ENCODE peak calls at places on chromosomes 5 and 9, in ten cellular contexts. U is CD4-positive, alpha-beta memory T cell; P is colonic mucosa; V is astrocyte; Q is CD8-positive, alpha-beta memory T cell; B is MM.1S; M is fibroblast of lung; J is A673; O is GM23248; X is pancreas. N is an unnamed sample.
A peak's percentile ranks its signal among the peaks of the same experiment; 100 is the strongest.

GRCh38 chr5:67799732-67800234 is 415.8 kb upstream of the PIK3R1 start:
- DNase-seq in U (no peak), P (no peak), V (peak; percentile 48), Q (no peak), B (no peak), M (peak; percentile 53), J (no peak), O (peak; percentile 7), X (no peak), N (no peak)

GRCh38 chr5:134063421-134063820 is 51.1 kb upstream of the TCF7 start:
- DNase-seq in U (no peak), P (no peak), V (no peak), Q (no peak), B (no peak), M (no peak), J (no peak), O (no peak), X (no peak), N (no peak)

GRCh38 chr5:107615173-107615856 is 55.4 kb downstream of the EFNA5 start:
- DNase-seq in U (no peak), P (no peak), V (peak; percentile 31), Q (no peak), B (no peak), M (peak; percentile 41), J (no peak), O (no peak), X (no peak), N (no peak)

GRCh38 chr5:10639846-10640368 is 76.0 kb downstream of the ANKRD33B start:
- DNase-seq in U (no peak), P (no peak), V (no peak), Q (no peak), B (no peak), M (no peak), J (no peak), O (no peak), X (no peak), N (no peak)

GRCh38 chr9:93678199-93679019 is 102.0 kb downstream of the PHF2 start:
- DNase-seq in U (no peak), P (peak; percentile 14), V (no peak), Q (no peak), B (no peak), M (no peak), J (no peak), O (no peak), X (no peak), N (peak; percentile 10)

GRCh38 chr9:131667576-131667975 is 72.3 kb downstream of the RAPGEF1 start:
- DNase-seq in U (peak; percentile 52), P (no peak), V (peak; percentile 27), Q (no peak), B (no peak), M (peak; percentile 40), J (no peak), O (peak; percentile 52), X (no peak), N (no peak)

GRCh38 chr5:150215978-150216944 is 26.4 kb downstream of the SLC6A7 start:
- DNase-seq in U (no peak), P (peak; percentile 87), V (no peak), Q (no peak), B (no peak), M (no peak), J (no peak), O (no peak), X (no peak), N (no peak)

GRCh38 chr5:7644723-7645122 is 206.2 kb downstream of the CFAP90 start:
- DNase-seq in U (no peak), P (no peak), V (no peak), Q (no peak), B (no peak), M (no peak), J (no peak), O (no peak), X (no peak), N (no peak)

GRCh38 chr9:91682806-91683205 is 259.2 kb upstream of the NFIL3 start:
- DNase-seq in U (no peak), P (no peak), V (peak; percentile 15), Q (no peak), B (no peak), M (peak; percentile 23), J (no peak), O (peak; percentile 93), X (no peak), N (no peak)

GRCh38 chr5:106894964-106895363 is 775.8 kb downstream of the EFNA5 start:
- DNase-seq in U (no peak), P (no peak), V (peak; percentile 45), Q (no peak), B (no peak), M (peak; percentile 52), J (no peak), O (no peak), X (no peak), N (no peak)

GRCh38 chr9:125829743-125830142 is 82.6 kb downstream of the PBX3 start:
- DNase-seq in U (peak; percentile 60), P (no peak), V (no peak), Q (peak; percentile 71), B (no peak), M (peak; percentile 19), J (peak; percentile 1), O (peak; percentile 55), X (no peak), N (no peak)

GRCh38 chr5:157999696-158000095 is 140.8 kb upstream of the CLINT1 start:
- DNase-seq in U (no peak), P (no peak), V (no peak), Q (no peak), B (no peak), M (no peak), J (no peak), O (no peak), X (no peak), N (no peak)

GRCh38 chr9:13716620-13717019 is 437.1 kb upstream of the MPDZ start:
- DNase-seq in U (no peak), P (no peak), V (no peak), Q (no peak), B (no peak), M (peak; percentile 21), J (no peak), O (no peak), X (no peak), N (no peak)

GRCh38 chr9:71748280-71748743 is 20.0 kb downstream of the CEMIP2 start:
- DNase-seq in U (no peak), P (no peak), V (peak; percentile 96), Q (no peak), B (no peak), M (peak; percentile 96), J (no peak), O (peak; percentile 89), X (no peak), N (no peak)

GRCh38 chr9:36029765-36030528 is 6.8 kb upstream of the RECK start:
- DNase-seq in U (no peak), P (no peak), V (peak; percentile 96), Q (no peak), B (peak; percentile 16), M (peak; percentile 96), J (peak; percentile 70), O (peak; percentile 97), X (no peak), N (no peak)

GRCh38 chr9:129183495-129184308 is 5.6 kb upstream of the IER5L start:
- DNase-seq in U (no peak), P (peak; percentile 74), V (no peak), Q (no peak), B (no peak), M (no peak), J (peak; percentile 41), O (peak; percentile 39), X (no peak), N (no peak)

GRCh38 chr5:134411228-134411545 is 494 bp downstream of the CDKN2AIPNL start:
- DNase-seq in U (no peak), P (no peak), V (no peak), Q (no peak), B (no peak), M (no peak), J (no peak), O (no peak), X (no peak), N (no peak)

GRCh38 chr5:141258464-141258863 is 13.3 kb downstream of the PCDHB15 start:
- DNase-seq in U (no peak), P (no peak), V (no peak), Q (no peak), B (no peak), M (no peak), J (no peak), O (no peak), X (no peak), N (no peak)
- H3K9me3 ChIP-seq in U (peaks cover 9% of the 10 kb centered on the region), P (peaks cover 38% of the 10 kb centered on the region), V (peaks cover 25% of the 10 kb centered on the region), Q (peaks cover 38% of the 10 kb centered on the region), B (peaks cover 4% of the 10 kb centered on the region), M (no peaks in the 10 kb centered on the region), J (peaks cover 95% of the 10 kb centered on the region), O (peaks cover 26% of the 10 kb centered on the region), X (peaks cover 10% of the 10 kb centered on the region), N (peaks cover 100% of the 10 kb centered on the region)

GRCh38 chr5:180818942-180819341 is 16.3 kb upstream of the MGAT1 start:
- DNase-seq in U (no peak), P (no peak), V (no peak), Q (no peak), B (no peak), M (no peak), J (no peak), O (no peak), X (no peak), N (no peak)

GRCh38 chr5:180823938-180824629 is 21.5 kb upstream of the MGAT1 start:
- DNase-seq in U (no peak), P (peak; percentile 8), V (no peak), Q (no peak), B (no peak), M (no peak), J (no peak), O (no peak), X (no peak), N (no peak)

GRCh38 chr5:180820788-180821321 is 18.2 kb upstream of the MGAT1 start:
- DNase-seq in U (no peak), P (no peak), V (no peak), Q (no peak), B (peak; percentile 94), M (no peak), J (no peak), O (no peak), X (no peak), N (no peak)

GRCh38 chr5:180823346-180823745 is 20.7 kb upstream of the MGAT1 start:
- DNase-seq in U (no peak), P (no peak), V (no peak), Q (no peak), B (no peak), M (no peak), J (no peak), O (no peak), X (no peak), N (no peak)

GRCh38 chr5:180821538-180821937 is 18.9 kb upstream of the MGAT1 start:
- DNase-seq in U (no peak), P (peak; percentile 4), V (no peak), Q (no peak), B (no peak), M (no peak), J (no peak), O (no peak), X (no peak), N (no peak)
- H3K27ac ChIP-seq in U (no peak overlapping the region), P (peak overlapping the region; percentile 2), V (no peak overlapping the region), Q (no peak overlapping the region), B (peak overlapping the region; percentile 93), M (no peak overlapping the region), J (no peak overlapping the region), O (no peak overlapping the region), X (peak overlapping the region; percentile 71), N (peak overlapping the region; percentile 73)

GRCh38 chr5:138874241-138874640 is 894 bp downstream of the LRRTM2 start:
- DNase-seq in U (no peak), P (no peak), V (peak; percentile 42), Q (no peak), B (no peak), M (peak; percentile 52), J (no peak), O (peak; percentile 17), X (no peak), N (no peak)
- H3K4me3 ChIP-seq in U (no peak overlapping the region), P (no peak overlapping the region), V (peak overlapping the region; percentile 57), Q (no peak overlapping the region), B (no peak overlapping the region), M (peak overlapping the region; percentile 36), J (peak overlapping the region; percentile 34), O (peak overlapping the region; percentile 74), X (no peak overlapping the region), N (no peak overlapping the region)

GRCh38 chr5:180217797-180218196 is 8.8 kb upstream of the RASGEF1C start:
- DNase-seq in U (no peak), P (no peak), V (no peak), Q (no peak), B (no peak), M (no peak), J (no peak), O (no peak), X (no peak), N (no peak)
- H3K9me3 ChIP-seq in U (no peaks in the 10 kb centered on the region), P (no peaks in the 10 kb centered on the region), V (peaks cover 28% of the 10 kb centered on the region), Q (peaks cover 9% of the 10 kb centered on the region), B (no peaks in the 10 kb centered on the region), M (peaks cover 3% of the 10 kb centered on the region), J (no peaks in the 10 kb centered on the region), O (no peaks in the 10 kb centered on the region), X (no peaks in the 10 kb centered on the region), N (peaks cover 84% of the 10 kb centered on the region)

N was measured in left ventricle myocardium inferior.